ENCODE peak calls at places on chromosomes 3 and 15, in four cellular contexts. X, K, Z and H are unnamed samples.
A peak's percentile ranks its signal among the peaks of the same experiment; 100 is the strongest.

GRCh38 chr15:90607361-90607760 is 77.6 kb downstream of the CRTC3 start:
- DNase-seq in X (no peak), K (no peak), Z (no peak), H (no peak)

GRCh38 chr3:126284258-126284904 is 72.8 kb downstream of the KLF15 start:
- DNase-seq in X (no peak), K (no peak), Z (no peak), H (no peak)

GRCh38 chr15:29449136-29449535 is 179.5 kb upstream of the NSMCE3 start:
- DNase-seq in X (no peak), K (no peak), Z (no peak), H (peak; percentile 62)

GRCh38 chr3:187522293-187522692 is 147.9 kb downstream of the SST start:
- DNase-seq in X (no peak), K (no peak), Z (no peak), H (no peak)

GRCh38 chr3:124248471-124249028 is 256.6 kb upstream of the ROPN1 start:
- DNase-seq in X (no peak), K (peak; percentile 52), Z (no peak), H (no peak)

GRCh38 chr15:70690491-70691281 is 72.7 kb downstream of the UACA start:
- DNase-seq in X (no peak), K (no peak), Z (peak; percentile 36), H (no peak)

GRCh38 chr3:12462159-12462962 is 21.9 kb upstream of the TSEN2 start:
- DNase-seq in X (no peak), K (no peak), Z (peak; percentile 57), H (no peak)

GRCh38 chr15:33440911-33441310 is 130.1 kb downstream of the RYR3 start:
- DNase-seq in X (no peak), K (no peak), Z (no peak), H (no peak)

GRCh38 chr3:45100998-45101407 is 45.2 kb downstream of the CDCP1 start:
- DNase-seq in X (no peak), K (no peak), Z (no peak), H (no peak)

GRCh38 chr3:52892625-52893311 is 4.6 kb downstream of the STIMATE start:
- DNase-seq in X (no peak), K (no peak), Z (no peak), H (no peak)

GRCh38 chr15:29113336-29114276 is 156.0 kb downstream of the NSMCE3 start:
- DNase-seq in X (peak; percentile 58), K (no peak), Z (no peak), H (no peak)

GRCh38 chr3:155194973-155195372 is 98.5 kb downstream of the STRIT1 start:
- DNase-seq in X (no peak), K (no peak), Z (no peak), H (peak; percentile 16)

GRCh38 chr15:49692514-49693090 is 71.8 kb downstream of the DTWD1 start:
- DNase-seq in X (no peak), K (no peak), Z (no peak), H (no peak)

GRCh38 chr3:173709026-173709425 is 311.5 kb downstream of the NLGN1 start:
- DNase-seq in X (no peak), K (no peak), Z (no peak), H (no peak)

GRCh38 chr15:89936051-89936792 is 23.5 kb upstream of the ARPIN start:
- DNase-seq in X (no peak), K (no peak), Z (no peak), H (no peak)

GRCh38 chr3:131007256-131007655 is 19.4 kb downstream of the ASTE1 start:
- DNase-seq in X (no peak), K (no peak), Z (no peak), H (no peak)

GRCh38 chr3:190513409-190514162 is at the start of gene IL1RAP:
- DNase-seq in X (peak; percentile 25), K (peak; percentile 88), Z (peak; percentile 89), H (peak; percentile 80)

GRCh38 chr3:186653079-186653710 is 12.6 kb upstream of the HRG start:
- DNase-seq in X (no peak), K (peak; percentile 36), Z (no peak), H (no peak)

GRCh38 chr15:73927476-73928240 is 1.4 kb downstream of the LOXL1 start:
- DNase-seq in X (peak; percentile 74), K (peak; percentile 73), Z (no peak), H (peak; percentile 74)

GRCh38 chr15:73930371-73930770 is 4.1 kb downstream of the LOXL1 start:
- DNase-seq in X (no peak), K (no peak), Z (no peak), H (no peak)

GRCh38 chr15:73930790-73931281 is 4.6 kb downstream of the LOXL1 start:
- DNase-seq in X (no peak), K (no peak), Z (no peak), H (no peak)

GRCh38 chr15:73928241-73928579 is 1.9 kb downstream of the LOXL1 start:
- DNase-seq in X (no peak), K (no peak), Z (no peak), H (no peak)

GRCh38 chr15:73928971-73929627 is 2.8 kb downstream of the LOXL1 start:
- DNase-seq in X (peak; percentile 19), K (no peak), Z (no peak), H (no peak)
- TF ChIP-seq USF2 in X (no peak), K (no peak), Z (no peak), H (no peak)

GRCh38 chr15:72116680-72117447 is 1.1 kb downstream of the MYO9A start:
- DNase-seq in X (no peak), K (no peak), Z (no peak), H (no peak)
- TF ChIP-seq FOXJ3 in X (no peak), K (no peak), Z (no peak), H (no peak)

GRCh38 chr3:117761992-117762944 is 1052.7 kb downstream of the TUSC7 start:
- DNase-seq in X (no peak), K (peak; percentile 15), Z (no peak), H (no peak)
- TF ChIP-seq USF2 in X (no peak), K (no peak), Z (no peak), H (no peak)

DNA sequence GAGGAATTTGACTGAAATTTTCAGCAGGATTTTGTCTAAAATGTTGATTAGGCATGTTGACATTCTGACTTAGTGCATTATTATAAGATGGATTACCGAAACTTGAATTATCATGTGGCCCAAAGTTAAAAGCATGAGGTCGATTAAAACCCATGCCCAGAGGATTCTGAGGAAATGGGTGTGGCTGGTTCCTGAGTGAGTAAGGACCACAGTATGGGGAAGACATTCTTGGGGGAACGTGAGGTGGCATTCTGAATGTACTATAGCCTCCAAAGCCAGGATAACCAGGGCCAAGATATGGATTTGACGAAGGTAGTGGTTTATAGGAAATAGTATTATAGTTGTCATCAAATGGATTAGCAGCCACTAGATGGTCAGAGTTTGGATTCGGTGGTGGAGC is 38.7 kb upstream of the DNAAF4 start:
- DNase-seq in X (no peak), K (no peak), Z (no peak), H (no peak)
- TF ChIP-seq FOXJ3 in X (no peak), K (no peak), Z (no peak), H (no peak)

DNA sequence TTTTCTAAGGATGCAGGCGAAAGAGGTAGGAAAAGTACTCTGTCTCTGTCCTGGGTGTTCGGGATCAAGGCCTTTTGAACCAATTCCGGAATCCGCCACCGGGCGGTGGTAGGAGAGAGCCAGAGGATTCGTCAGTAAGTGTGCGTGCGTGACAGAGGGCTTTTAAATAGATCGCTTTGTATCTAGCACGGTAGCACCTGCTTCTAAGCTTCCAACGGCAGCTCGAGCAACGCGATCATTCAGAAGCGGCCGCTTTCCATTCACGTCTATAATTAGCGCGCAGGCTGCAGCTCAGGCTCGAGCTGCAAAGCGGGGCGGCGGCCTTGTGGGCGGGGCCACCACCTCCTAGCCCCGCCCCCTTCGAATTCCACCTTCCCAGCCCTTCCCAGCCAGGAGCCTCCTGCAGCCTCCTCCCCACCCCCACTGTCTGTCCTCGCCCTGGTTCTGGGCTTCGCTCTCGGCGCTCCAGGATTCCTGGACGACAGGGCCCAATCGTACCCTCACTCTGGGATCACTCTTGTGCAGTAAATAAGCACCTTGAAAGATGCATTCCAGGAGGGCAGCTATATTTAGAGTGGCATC is 224.3 kb upstream of the TPRG1 start:
- DNase-seq in X (peak; percentile 57), K (peak; percentile 86), Z (no peak), H (peak; percentile 87)
- TF ChIP-seq USF2 in X (no peak), K (no peak), Z (no peak), H (no peak)

GRCh38 chr3:27679691-27680090 is 42.4 kb downstream of the EOMES start:
- DNase-seq in X (no peak), K (no peak), Z (no peak), H (no peak)

GRCh38 chr3:27684302-27684701 is 37.8 kb downstream of the EOMES start:
- DNase-seq in X (no peak), K (no peak), Z (no peak), H (no peak)

GRCh38 chr3:27678234-27678633 is 43.9 kb downstream of the EOMES start:
- DNase-seq in X (no peak), K (no peak), Z (no peak), H (no peak)

GRCh38 chr3:27680517-27681246 is 41.4 kb downstream of the EOMES start:
- DNase-seq in X (no peak), K (no peak), Z (peak; percentile 78), H (peak; percentile 17)

DNA sequence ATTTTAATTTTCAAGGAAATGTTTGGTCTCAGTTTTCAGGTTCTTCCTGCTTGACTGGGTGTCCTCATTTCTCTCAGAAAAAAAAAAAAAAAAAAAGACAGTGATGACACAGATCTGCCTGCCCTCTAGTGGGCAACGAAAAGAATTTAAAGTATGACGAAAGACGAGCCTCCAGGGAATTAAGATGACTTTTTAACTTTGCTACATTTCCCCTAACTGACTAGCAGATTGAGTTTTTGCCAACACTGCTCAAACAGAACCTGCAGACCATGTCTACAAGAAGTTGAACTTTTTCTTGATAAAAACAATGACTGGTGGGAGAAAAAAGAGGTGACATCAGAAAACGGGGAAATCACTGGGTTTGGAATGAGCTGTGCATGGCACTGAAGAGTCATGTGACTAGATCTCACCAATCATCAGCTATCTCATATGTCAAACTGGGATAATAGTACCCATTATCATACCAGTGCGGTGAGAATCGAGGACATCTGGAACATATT is 40.8 kb downstream of the EOMES start:
- DNase-seq in X (peak; percentile 28), K (peak; percentile 64), Z (peak; percentile 74), H (no peak)
- TF ChIP-seq FOXJ3 in X (no peak), K (no peak), Z (no peak), H (no peak)

DNA sequence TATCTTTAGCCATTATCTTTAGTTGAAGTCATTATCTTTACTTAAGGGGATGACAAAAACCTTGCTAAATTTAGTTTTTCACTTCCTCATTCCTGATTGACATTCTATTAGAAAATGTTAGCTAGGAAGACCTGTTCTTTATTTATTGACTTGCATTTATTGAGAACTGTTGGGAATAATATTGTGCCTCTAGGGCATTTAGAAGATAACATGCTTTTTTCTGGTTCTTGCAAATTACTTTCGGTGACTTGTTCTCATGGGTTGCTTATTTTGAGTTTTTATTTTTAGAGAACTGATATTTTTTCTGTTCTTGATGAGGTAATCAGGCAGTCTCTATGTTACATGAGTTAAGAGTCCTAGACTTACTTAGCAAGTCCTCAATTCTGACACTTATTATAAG is 48.3 kb upstream of the CTDSPL start:
- DNase-seq in X (no peak), K (no peak), Z (no peak), H (no peak)
- TF ChIP-seq USF2 in X (no peak), K (no peak), Z (no peak), H (no peak)